ENCODE peak calls at places on chromosome 6, in six cellular contexts. G is epithelial cell of esophagus, S is nephron progenitor cell, M is sigmoid colon, P is GM13977, K is RWPE1. Q is an unnamed sample.

GRCh38 chr6:71228461-71229041 is 60.1 kb upstream of the OGFRL1 start:
- DNase-seq in G (no peak), S (no peak), M (no peak), P (no peak), K (peak), Q (peak)

GRCh38 chr6:169046483-169047192 is 207.0 kb downstream of the THBS2 start:
- DNase-seq in G (peak), S (no peak), M (no peak), P (no peak), K (peak), Q (peak)

GRCh38 chr6:49766762-49767161 is 20.3 kb downstream of the PGK2 start:
- DNase-seq in G (no peak), S (no peak), M (no peak), P (no peak), K (no peak), Q (no peak)

GRCh38 chr6:63636516-63636968 is 940 bp downstream of the PHF3 start:
- DNase-seq in G (peak), S (peak), M (no peak), P (peak), K (peak), Q (peak)

GRCh38 chr6:141169419-141169818 is 963.3 kb upstream of the GJE1 start:
- DNase-seq in G (no peak), S (peak), M (no peak), P (no peak), K (no peak), Q (peak)

GRCh38 chr6:142336787-142337186 is 35.0 kb downstream of the ADGRG6 start:
- DNase-seq in G (no peak), S (no peak), M (no peak), P (no peak), K (no peak), Q (no peak)

GRCh38 chr6:43764767-43765166 is 5.2 kb upstream of the VEGFA start:
- DNase-seq in G (no peak), S (no peak), M (peak), P (no peak), K (no peak), Q (no peak)

GRCh38 chr6:145964948-145965366 is 799 bp upstream of the SHPRH start:
- DNase-seq in G (no peak), S (no peak), M (no peak), P (no peak), K (no peak), Q (no peak)

GRCh38 chr6:132369526-132369925 is 31.7 kb downstream of the MOXD1 start:
- DNase-seq in G (peak), S (no peak), M (no peak), P (no peak), K (no peak), Q (peak)

GRCh38 chr6:130848945-130849344 is 21.7 kb downstream of the SMLR1 start:
- DNase-seq in G (peak), S (no peak), M (no peak), P (peak), K (no peak), Q (no peak)

GRCh38 chr6:74928203-74928602 is 277.6 kb downstream of the COL12A1 start:
- DNase-seq in G (no peak), S (no peak), M (no peak), P (no peak), K (no peak), Q (no peak)

GRCh38 chr6:168524644-168525043 is 83.7 kb downstream of the SMOC2 start:
- DNase-seq in G (no peak), S (no peak), M (no peak), P (no peak), K (no peak), Q (no peak)

GRCh38 chr6:22826961-22827360 is 257.6 kb downstream of the HDGFL1 start:
- DNase-seq in G (peak), S (no peak), M (no peak), P (no peak), K (no peak), Q (no peak)

GRCh38 chr6:20129290-20130088 is 82.8 kb downstream of the MBOAT1 start:
- DNase-seq in G (no peak), S (no peak), M (no peak), P (no peak), K (no peak), Q (no peak)

GRCh38 chr6:64146094-64146493 is 510.5 kb downstream of the PHF3 start:
- DNase-seq in G (peak), S (no peak), M (no peak), P (no peak), K (peak), Q (no peak)

GRCh38 chr6:98117072-98117471 is 717.3 kb upstream of the POU3F2 start:
- DNase-seq in G (no peak), S (no peak), M (no peak), P (no peak), K (no peak), Q (no peak)

GRCh38 chr6:145036848-145037567 is 698.3 kb downstream of the EPM2A start:
- DNase-seq in G (peak), S (no peak), M (no peak), P (no peak), K (no peak), Q (no peak)

GRCh38 chr6:53479871-53480270 is 65.0 kb downstream of the GCLC start:
- DNase-seq in G (no peak), S (no peak), M (no peak), P (no peak), K (no peak), Q (no peak)

GRCh38 chr6:110814488-110815259 is 595 bp downstream of the CDK19 start:
- DNase-seq in G (peak), S (peak), M (peak), P (peak), K (peak), Q (peak)

GRCh38 chr6:26272171-26272631 is 92.8 kb upstream of the BTN3A2 start:
- DNase-seq in G (peak), S (peak), M (peak), P (no peak), K (no peak), Q (no peak)

GRCh38 chr6:12014027-12014872 is 2.1 kb downstream of the HIVEP1 start:
- DNase-seq in G (peak), S (no peak), M (no peak), P (no peak), K (no peak), Q (peak)

GRCh38 chr6:109772961-109773431 is 81.9 kb downstream of the FIG4 start:
- DNase-seq in G (no peak), S (no peak), M (no peak), P (no peak), K (no peak), Q (peak)

GRCh38 chr6:28263946-28264345 is 3.0 kb upstream of the ZSCAN26 start:
- DNase-seq in G (no peak), S (no peak), M (no peak), P (no peak), K (no peak), Q (no peak)

GRCh38 chr6:24718449-24719124 is 367 bp downstream of the C6orf62 start:
- DNase-seq in G (no peak), S (no peak), M (no peak), P (no peak), K (no peak), Q (no peak)

GRCh38 chr6:41547799-41548097 is 1.6 kb downstream of the FOXP4 start:
- DNase-seq in G (no peak), S (no peak), M (no peak), P (no peak), K (no peak), Q (no peak)

GRCh38 chr6:144936764-144937163 is 651.6 kb downstream of the UTRN start:
- DNase-seq in G (no peak), S (no peak), M (no peak), P (no peak), K (no peak), Q (peak)

GRCh38 chr6:4707011-4707410 is 69.2 kb upstream of the CDYL start:
- DNase-seq in G (peak), S (no peak), M (no peak), P (no peak), K (peak), Q (peak)

GRCh38 chr6:147071786-147072185 is 132.4 kb upstream of the STXBP5 start:
- DNase-seq in G (no peak), S (no peak), M (no peak), P (no peak), K (no peak), Q (no peak)

GRCh38 chr6:160177220-160177619 is 55.6 kb downstream of the SLC22A1 start:
- DNase-seq in G (no peak), S (no peak), M (no peak), P (no peak), K (peak), Q (no peak)

GRCh38 chr6:144266091-144266649 is 19.0 kb upstream of the UTRN start:
- DNase-seq in G (peak), S (peak), M (peak), P (no peak), K (peak), Q (no peak)

GRCh38 chr6:57017069-57017468 is 29.4 kb upstream of the KIAA1586 start:
- DNase-seq in G (no peak), S (no peak), M (no peak), P (no peak), K (no peak), Q (no peak)

GRCh38 chr6:168333039-168333438 is 13.5 kb upstream of the DACT2 start:
- DNase-seq in G (no peak), S (no peak), M (no peak), P (no peak), K (no peak), Q (no peak)

GRCh38 chr6:26556263-26557070 is 18.3 kb downstream of the HMGN4 start:
- DNase-seq in G (peak), S (peak), M (no peak), P (no peak), K (no peak), Q (peak)

GRCh38 chr6:157603314-157603940 is 219.6 kb upstream of the SNX9 start:
- DNase-seq in G (no peak), S (no peak), M (no peak), P (no peak), K (no peak), Q (no peak)

GRCh38 chr6:36067374-36068011 is 39.9 kb downstream of the MAPK14 start:
- DNase-seq in G (no peak), S (no peak), M (no peak), P (no peak), K (no peak), Q (peak)

GRCh38 chr6:139164001-139164400 is 29.1 kb downstream of the HECA start:
- DNase-seq in G (no peak), S (no peak), M (no peak), P (no peak), K (no peak), Q (no peak)
- TF ChIP-seq CTCF in G (no peak), S (no peak), M (no peak), P (no peak), K (no peak), Q (no peak)

GRCh38 chr6:135088818-135089809 is 34.5 kb upstream of the HBS1L start:
- DNase-seq in G (peak), S (no peak), M (no peak), P (peak), K (peak), Q (peak)
- TF ChIP-seq CTCF in G (peak), S (peak), M (no peak), P (peak), K (peak), Q (peak)

DNA sequence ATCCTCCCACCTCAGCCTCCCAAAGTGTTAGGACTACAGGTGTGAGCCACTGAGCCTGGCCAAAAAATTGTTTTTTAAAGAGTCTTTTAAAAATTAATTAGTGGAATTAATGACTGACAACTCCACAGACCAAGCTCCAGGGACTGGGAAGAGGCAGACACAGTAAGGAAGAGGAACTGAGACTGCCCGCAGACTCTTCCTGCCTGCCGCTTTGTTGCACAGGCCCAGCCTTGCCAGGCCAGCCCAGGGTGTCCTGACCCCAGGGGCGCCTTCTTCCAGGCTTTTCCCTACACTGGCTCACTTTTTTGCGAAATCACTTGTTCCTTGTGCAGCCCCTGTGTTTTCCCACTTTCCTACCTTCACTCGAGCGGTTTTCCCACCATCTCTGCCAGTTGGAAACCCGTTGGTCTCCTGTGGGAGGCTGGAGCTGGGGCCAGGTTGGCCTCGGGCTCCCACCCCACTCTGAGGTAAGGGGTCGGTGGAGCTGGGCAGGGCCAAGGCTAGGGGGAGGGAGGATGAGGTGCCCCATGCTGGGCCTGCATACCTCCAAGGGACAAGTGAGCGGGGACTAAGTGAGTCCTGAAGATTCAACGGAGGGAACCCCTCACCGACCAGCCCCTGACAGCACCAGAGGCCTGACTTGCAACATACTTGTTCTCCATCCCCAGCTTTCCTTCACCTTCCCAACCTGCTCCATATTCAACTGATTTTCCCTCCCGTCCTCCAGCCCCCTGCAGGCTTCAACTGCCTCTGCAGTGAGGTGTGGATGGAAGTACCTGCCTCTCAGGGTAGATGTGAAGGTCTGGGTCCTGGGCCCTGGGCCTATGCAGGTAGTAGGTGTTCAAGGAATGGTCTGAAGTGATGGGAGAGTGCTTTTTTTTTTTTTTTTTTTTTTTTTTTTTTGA is 23.5 kb upstream of the SMIM29 start:
- DNase-seq in G (no peak), S (no peak), M (no peak), P (no peak), K (no peak), Q (no peak)
- TF ChIP-seq CTCF in G (no peak), S (no peak), M (no peak), P (no peak), K (no peak), Q (peak)

DNA sequence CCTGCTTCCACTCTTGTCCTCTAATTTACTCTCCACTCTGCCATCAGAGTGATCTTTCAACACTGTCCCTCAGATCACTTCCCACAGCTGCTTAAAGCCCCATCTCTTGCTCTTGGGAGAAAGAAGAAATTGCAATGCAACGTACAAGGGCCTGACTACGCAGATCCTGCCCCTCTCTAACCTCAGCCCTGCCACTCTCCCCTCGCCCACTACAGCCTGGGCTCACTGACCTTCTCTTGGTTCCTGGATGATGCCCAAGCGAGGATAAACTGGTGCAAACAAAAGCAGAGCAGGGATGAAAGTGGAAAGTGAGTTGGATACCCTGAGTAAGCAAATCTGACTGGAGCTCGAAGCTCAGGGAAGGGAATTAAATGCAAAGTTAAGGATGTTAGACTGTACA is 92.9 kb downstream of the MAP3K5 start:
- DNase-seq in G (no peak), S (no peak), M (no peak), P (no peak), K (no peak), Q (no peak)
- TF ChIP-seq CTCF in G (no peak), S (no peak), M (no peak), P (no peak), K (no peak), Q (no peak)

GRCh38 chr6:39362487-39362865 is 40.0 kb upstream of the KCNK16 start:
- DNase-seq in G (no peak), S (no peak), M (no peak), P (no peak), K (no peak), Q (no peak)
- TF ChIP-seq CTCF in G (no peak), S (no peak), M (no peak), P (peak), K (no peak), Q (no peak)

DNA sequence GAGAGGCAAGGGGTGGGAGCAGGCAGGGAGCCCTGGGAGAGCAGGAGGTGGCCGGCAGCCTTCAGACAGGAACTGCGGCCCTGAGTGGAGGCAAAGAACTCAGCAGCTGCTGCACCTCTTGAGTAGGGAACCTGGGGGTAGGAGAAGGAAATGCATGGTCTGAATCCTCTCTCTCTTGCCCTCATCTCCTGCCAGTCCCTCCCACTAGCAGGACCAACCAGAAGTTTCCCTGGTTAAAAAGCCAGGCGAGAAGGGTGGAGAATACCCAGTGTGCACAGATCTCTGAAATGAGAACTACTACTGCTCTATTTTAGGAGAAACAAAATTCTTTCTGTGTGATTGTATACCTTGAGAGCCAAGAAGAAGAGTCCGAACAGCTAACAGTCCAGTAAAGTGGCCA is 25.4 kb downstream of the WRNIP1 start:
- DNase-seq in G (peak), S (no peak), M (no peak), P (no peak), K (no peak), Q (peak)
- TF ChIP-seq CTCF in G (no peak), S (no peak), M (no peak), P (no peak), K (no peak), Q (no peak)

DNA sequence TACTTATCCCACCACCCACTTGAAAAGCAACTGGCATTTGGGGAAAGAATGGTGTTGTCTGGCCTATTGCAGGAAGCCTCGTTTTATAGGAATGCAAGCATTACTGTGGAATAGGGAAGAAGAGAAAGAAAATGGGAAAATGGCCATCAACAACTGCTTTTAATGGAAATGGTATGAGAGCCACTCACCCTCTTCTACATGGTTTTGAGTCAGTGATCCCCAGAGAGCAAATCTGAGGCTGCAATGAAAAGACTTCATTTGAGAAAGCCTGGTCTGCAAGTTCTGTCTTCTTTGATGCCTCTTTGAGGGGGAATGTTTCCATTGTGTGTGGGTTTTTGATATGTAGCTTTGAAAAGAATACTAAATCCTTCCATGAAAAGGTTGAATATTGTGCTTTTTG is 172.3 kb upstream of the HDDC2 start:
- DNase-seq in G (no peak), S (no peak), M (no peak), P (no peak), K (no peak), Q (no peak)
- TF ChIP-seq CTCF in G (no peak), S (no peak), M (no peak), P (no peak), K (no peak), Q (no peak)

GRCh38 chr6:152671146-152671545 is 26.6 kb upstream of the MYCT1 start:
- DNase-seq in G (no peak), S (no peak), M (no peak), P (no peak), K (no peak), Q (peak)

GRCh38 chr6:152673233-152673632 is 24.5 kb upstream of the MYCT1 start:
- DNase-seq in G (no peak), S (no peak), M (no peak), P (no peak), K (no peak), Q (no peak)

DNA sequence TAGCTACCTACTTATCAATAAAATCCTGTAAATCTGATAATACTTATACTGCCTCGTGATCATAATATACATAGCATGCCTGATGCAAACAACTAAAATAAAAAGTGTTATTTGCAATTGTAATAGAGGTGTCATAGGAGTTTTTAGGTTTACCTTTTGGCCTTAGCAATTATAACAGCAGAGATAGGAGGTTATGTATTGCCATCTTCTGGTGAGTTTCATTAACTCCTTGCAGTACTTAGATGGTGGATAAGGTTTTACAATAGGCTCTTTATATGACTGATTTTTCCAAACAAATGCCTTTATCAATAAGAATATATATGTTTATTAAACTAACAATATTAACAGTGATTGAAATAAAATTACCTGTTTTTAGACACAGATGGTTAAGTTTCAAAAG is 27.8 kb upstream of the MYCT1 start:
- DNase-seq in G (peak), S (no peak), M (no peak), P (no peak), K (peak), Q (peak)
- TF ChIP-seq CTCF in G (peak), S (peak), M (peak), P (peak), K (no peak), Q (peak)

Q was measured in HFFc6.